ENCODE peak calls at places on chromosomes 12 and 14, in nine cellular contexts. B, I, Z, R, T, J, E, G and K are unnamed samples.

GRCh38 chr12:21485998-21486397 is 15.4 kb downstream of the RECQL start:
- DNase-seq in B (no peak), I (no peak), Z (no peak), R (no peak), T (no peak), J (no peak), E (no peak), G (no peak), K (no peak)

GRCh38 chr12:105256011-105256410 is 20.0 kb upstream of the APPL2 start:
- DNase-seq in B (no peak), I (no peak), Z (no peak), R (peak), T (no peak), J (no peak), E (no peak), G (no peak), K (no peak)

GRCh38 chr12:14256139-14256538 is 109.3 kb upstream of the ATF7IP start:
- DNase-seq in B (no peak), I (no peak), Z (peak), R (peak), T (no peak), J (no peak), E (no peak), G (no peak), K (no peak)

GRCh38 chr12:41264281-41264680 is 76.2 kb downstream of the PDZRN4 start:
- DNase-seq in B (no peak), I (no peak), Z (peak), R (no peak), T (no peak), J (no peak), E (peak), G (no peak), K (no peak)

GRCh38 chr14:91918159-91918883 is 29.2 kb downstream of the FBLN5 start:
- DNase-seq in B (no peak), I (no peak), Z (no peak), R (no peak), T (no peak), J (no peak), E (no peak), G (no peak), K (no peak)

GRCh38 chr12:20492251-20492728 is 124.0 kb downstream of the PDE3A start:
- DNase-seq in B (no peak), I (peak), Z (peak), R (peak), T (peak), J (no peak), E (peak), G (peak), K (no peak)

GRCh38 chr12:68001486-68002466 is 12.5 kb downstream of the IFNG-AS1 start:
- DNase-seq in B (no peak), I (no peak), Z (peak), R (peak), T (peak), J (no peak), E (peak), G (no peak), K (no peak)

GRCh38 chr14:89564291-89564957 is 147.4 kb upstream of the FOXN3 start:
- DNase-seq in B (no peak), I (no peak), Z (peak), R (no peak), T (no peak), J (no peak), E (no peak), G (no peak), K (no peak)

GRCh38 chr12:78224154-78224553 is 393.5 kb downstream of the NAV3 start:
- DNase-seq in B (no peak), I (no peak), Z (no peak), R (no peak), T (no peak), J (no peak), E (no peak), G (no peak), K (no peak)

GRCh38 chr14:105856676-105857222 is 330.4 kb downstream of the TMEM121 start:
- DNase-seq in B (no peak), I (no peak), Z (no peak), R (no peak), T (no peak), J (no peak), E (no peak), G (no peak), K (peak)

GRCh38 chr12:1083888-1084262 is 92.9 kb downstream of the ERC1 start:
- DNase-seq in B (no peak), I (no peak), Z (peak), R (peak), T (no peak), J (peak), E (peak), G (peak), K (no peak)

GRCh38 chr12:20602671-20603402 is 92.3 kb upstream of the SLCO1C1 start:
- DNase-seq in B (no peak), I (no peak), Z (peak), R (peak), T (no peak), J (no peak), E (peak), G (no peak), K (no peak)

GRCh38 chr14:51865953-51866747 is 5.7 kb downstream of the GNG2 start:
- DNase-seq in B (no peak), I (no peak), Z (no peak), R (no peak), T (no peak), J (no peak), E (no peak), G (no peak), K (no peak)

GRCh38 chr14:23513005-23513412 is 38.6 kb downstream of the ZFHX2 start:
- DNase-seq in B (peak), I (no peak), Z (no peak), R (no peak), T (no peak), J (peak), E (no peak), G (no peak), K (no peak)

GRCh38 chr14:103185051-103186027 is 62.1 kb downstream of the TNFAIP2 start:
- DNase-seq in B (no peak), I (peak), Z (peak), R (peak), T (peak), J (no peak), E (peak), G (no peak), K (no peak)

GRCh38 chr14:22549981-22550670 is 38.9 kb downstream of the DAD1 start:
- DNase-seq in B (no peak), I (no peak), Z (peak), R (peak), T (no peak), J (no peak), E (no peak), G (no peak), K (no peak)

GRCh38 chr12:25313591-25313990 is 62.9 kb upstream of the KRAS start:
- DNase-seq in B (no peak), I (no peak), Z (peak), R (no peak), T (no peak), J (no peak), E (peak), G (no peak), K (no peak)

GRCh38 chr14:73752297-73752992 is 38.3 kb upstream of the PNMA1 start:
- DNase-seq in B (peak), I (no peak), Z (peak), R (peak), T (peak), J (no peak), E (peak), G (peak), K (no peak)

GRCh38 chr12:56836800-56837663 is 73.9 kb downstream of the HSD17B6 start:
- DNase-seq in B (no peak), I (peak), Z (peak), R (peak), T (no peak), J (no peak), E (peak), G (peak), K (no peak)

GRCh38 chr12:92028039-92028709 is 117.5 kb downstream of the BTG1 start:
- DNase-seq in B (no peak), I (no peak), Z (peak), R (peak), T (no peak), J (peak), E (peak), G (no peak), K (no peak)

GRCh38 chr12:96194901-96195844 is 998 bp downstream of the ELK3 start:
- DNase-seq in B (peak), I (peak), Z (peak), R (peak), T (peak), J (no peak), E (peak), G (peak), K (peak)

GRCh38 chr12:59780605-59781135 is 184.8 kb downstream of the SLC16A7 start:
- DNase-seq in B (peak), I (peak), Z (peak), R (peak), T (no peak), J (no peak), E (peak), G (peak), K (no peak)

GRCh38 chr12:124854637-124855184 is 9.0 kb downstream of the SCARB1 start:
- DNase-seq in B (no peak), I (no peak), Z (no peak), R (no peak), T (no peak), J (no peak), E (no peak), G (no peak), K (no peak)

GRCh38 chr14:23137221-23138172 is 18.4 kb upstream of the CEBPE start:
- DNase-seq in B (no peak), I (peak), Z (no peak), R (no peak), T (no peak), J (no peak), E (peak), G (no peak), K (no peak)

GRCh38 chr14:91409991-91410401 is 7.6 kb downstream of the CCDC88C start:
- DNase-seq in B (no peak), I (no peak), Z (no peak), R (no peak), T (no peak), J (no peak), E (no peak), G (no peak), K (no peak)

GRCh38 chr12:53060721-53061276 is 10.9 kb downstream of the TNS2 start:
- DNase-seq in B (no peak), I (no peak), Z (no peak), R (no peak), T (no peak), J (no peak), E (no peak), G (no peak), K (peak)

GRCh38 chr12:65827827-65828231 is 3.5 kb downstream of the HMGA2 start:
- DNase-seq in B (no peak), I (no peak), Z (no peak), R (no peak), T (no peak), J (no peak), E (peak), G (no peak), K (no peak)

GRCh38 chr12:12990700-12991468 is 9.2 kb downstream of the HEBP1 start:
- DNase-seq in B (no peak), I (no peak), Z (peak), R (no peak), T (no peak), J (no peak), E (no peak), G (no peak), K (no peak)

GRCh38 chr14:95270203-95270602 is 49.5 kb downstream of the CLMN start:
- DNase-seq in B (no peak), I (no peak), Z (no peak), R (no peak), T (no peak), J (no peak), E (no peak), G (no peak), K (no peak)

GRCh38 chr12:58504539-58504938 is 415.8 kb downstream of the LRIG3 start:
- DNase-seq in B (no peak), I (no peak), Z (no peak), R (peak), T (no peak), J (no peak), E (peak), G (peak), K (no peak)

GRCh38 chr14:103281496-103282231 is 52.4 kb upstream of the EIF5 start:
- DNase-seq in B (no peak), I (no peak), Z (peak), R (peak), T (peak), J (no peak), E (peak), G (peak), K (no peak)

GRCh38 chr12:71214511-71215285 is 56.9 kb upstream of the TSPAN8 start:
- DNase-seq in B (no peak), I (no peak), Z (no peak), R (no peak), T (no peak), J (no peak), E (peak), G (no peak), K (no peak)